ENCODE peak calls at places on chromosomes 7 and 10, in six cellular contexts. K is DND-41, B is bronchial epithelial cell, A is breast epithelium, N is tibial artery, W is brain microvascular endothelial cell. Y is an unnamed sample.

GRCh38 chr10:78330884-78331283 is 297.2 kb downstream of the RPS24 start:
- DNase-seq in K (no peak), B (no peak), A (no peak), N (no peak), W (no peak), Y (no peak)

GRCh38 chr10:56449770-56450169 is 88.7 kb upstream of the ZWINT start:
- DNase-seq in K (no peak), B (peak; percentile 10), A (no peak), N (no peak), W (no peak), Y (peak; percentile 13)

GRCh38 chr7:126574838-126575250 is 677.9 kb downstream of the GRM8 start:
- DNase-seq in K (no peak), B (peak; percentile 93), A (no peak), N (no peak), W (peak; percentile 69), Y (peak; percentile 94)

GRCh38 chr10:131402771-131403723 is 91.5 kb upstream of the TCERG1L start:
- DNase-seq in K (no peak), B (no peak), A (no peak), N (no peak), W (no peak), Y (no peak)

GRCh38 chr10:63128443-63128842 is 4.7 kb upstream of the NRBF2 start:
- DNase-seq in K (no peak), B (no peak), A (no peak), N (no peak), W (no peak), Y (no peak)

GRCh38 chr10:13095094-13095493 is 4.9 kb upstream of the OPTN start:
- DNase-seq in K (no peak), B (no peak), A (no peak), N (no peak), W (peak; percentile 12), Y (no peak)

GRCh38 chr10:28906934-28907333 is 229.6 kb downstream of the BAMBI start:
- DNase-seq in K (no peak), B (no peak), A (no peak), N (no peak), W (peak; percentile 71), Y (no peak)

GRCh38 chr7:112248598-112248997 is 42.1 kb downstream of the ZNF277 start:
- DNase-seq in K (no peak), B (no peak), A (no peak), N (no peak), W (no peak), Y (no peak)

GRCh38 chr7:101720324-101720723 is 91.2 kb upstream of the MYL10 start:
- DNase-seq in K (peak; percentile 59), B (no peak), A (no peak), N (no peak), W (no peak), Y (no peak)

GRCh38 chr10:78416031-78416800 is 382.6 kb downstream of the RPS24 start:
- DNase-seq in K (no peak), B (peak; percentile 38), A (no peak), N (no peak), W (peak; percentile 3), Y (peak; percentile 13)

GRCh38 chr7:124155400-124156022 is 122.6 kb upstream of the TMEM229A start:
- DNase-seq in K (no peak), B (peak; percentile 38), A (no peak), N (no peak), W (no peak), Y (peak; percentile 36)

GRCh38 chr10:46530249-46531186 is 25.9 kb downstream of the GPRIN2 start:
- DNase-seq in K (no peak), B (no peak), A (no peak), N (no peak), W (peak; percentile 98), Y (no peak)

GRCh38 chr7:155318245-155318644 is 20.6 kb downstream of the INSIG1 start:
- DNase-seq in K (no peak), B (no peak), A (no peak), N (no peak), W (no peak), Y (no peak)

GRCh38 chr7:92833024-92833765 is 3.2 kb downstream of the CDK6 start:
- DNase-seq in K (peak; percentile 86), B (peak; percentile 68), A (peak; percentile 77), N (peak; percentile 80), W (peak; percentile 60), Y (peak; percentile 91)

GRCh38 chr10:4355346-4355745 is 470.7 kb upstream of the AKR1E2 start:
- DNase-seq in K (no peak), B (peak; percentile 59), A (no peak), N (no peak), W (no peak), Y (peak; percentile 25)

GRCh38 chr10:119303886-119304285 is 96.5 kb downstream of the GRK5 start:
- DNase-seq in K (no peak), B (peak; percentile 94), A (no peak), N (no peak), W (no peak), Y (peak; percentile 91)

GRCh38 chr10:31961675-31962074 is 33.0 kb upstream of the ARHGAP12 start:
- DNase-seq in K (peak; percentile 10), B (peak; percentile 93), A (no peak), N (no peak), W (peak; percentile 41), Y (peak; percentile 93)

GRCh38 chr10:113108180-113108835 is 158.3 kb downstream of the TCF7L2 start:
- DNase-seq in K (peak; percentile 24), B (no peak), A (no peak), N (no peak), W (no peak), Y (peak; percentile 17)

GRCh38 chr10:26556756-26557640 is 118.9 kb downstream of the APBB1IP start:
- DNase-seq in K (peak; percentile 45), B (peak; percentile 42), A (no peak), N (no peak), W (peak; percentile 40), Y (peak; percentile 52)

GRCh38 chr7:139588632-139589031 is 65.1 kb downstream of the CLEC2L start:
- DNase-seq in K (no peak), B (no peak), A (no peak), N (no peak), W (peak; percentile 65), Y (no peak)

GRCh38 chr7:2613926-2614613 is 17.7 kb upstream of the TTYH3 start:
- DNase-seq in K (no peak), B (no peak), A (peak; percentile 74), N (peak; percentile 87), W (no peak), Y (no peak)

GRCh38 chr10:84204122-84204521 is 9.8 kb downstream of the CDHR1 start:
- DNase-seq in K (no peak), B (peak; percentile 19), A (no peak), N (no peak), W (no peak), Y (peak; percentile 46)

GRCh38 chr10:70267161-70267933 is 16.5 kb downstream of the NPFFR1 start:
- DNase-seq in K (no peak), B (peak; percentile 97), A (peak; percentile 22), N (peak; percentile 53), W (peak; percentile 85), Y (peak; percentile 97)
- TF ChIP-seq CTCF in K (peak; percentile 46), B (no peak), A (no peak), N (no peak), W (peak; percentile 54), Y (no peak)

GRCh38 chr7:150716368-150716767 is at the start of gene GIMAP1:
- DNase-seq in K (peak; percentile 85), B (no peak), A (no peak), N (peak; percentile 56), W (no peak), Y (no peak)
- H3K4me3 ChIP-seq in K (peak within 1 kb of the TSS; percentile 45), B (no peak within 1 kb of the TSS), A (peak within 1 kb of the TSS; percentile 46), N (peak within 1 kb of the TSS; percentile 45), W (no peak within 1 kb of the TSS), Y (no peak within 1 kb of the TSS)

DNA sequence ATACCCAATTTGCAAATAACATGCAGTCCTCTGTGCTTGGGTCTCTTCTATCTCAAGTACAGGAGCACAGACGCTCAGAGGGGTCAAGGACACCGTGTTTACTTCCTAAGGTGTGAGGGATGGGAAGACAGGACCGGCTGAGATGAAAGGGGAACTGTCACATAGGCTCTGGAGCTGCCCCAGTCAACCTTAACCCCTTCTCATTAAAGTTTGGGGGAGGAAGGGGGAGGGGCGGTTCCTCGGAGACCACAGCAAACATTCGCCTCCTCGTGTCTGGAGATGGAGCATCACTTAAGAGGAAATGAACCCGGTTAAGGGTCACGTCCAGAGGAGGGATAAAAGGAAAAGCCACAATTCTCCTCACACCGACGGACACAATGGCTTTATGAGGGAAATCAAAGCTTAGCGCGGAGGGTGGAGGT is 1.1 kb downstream of the SH3PXD2A start:
- DNase-seq in K (peak; percentile 11), B (no peak), A (no peak), N (no peak), W (no peak), Y (no peak)
- TF ChIP-seq CTCF in K (no peak), B (no peak), A (no peak), N (no peak), W (peak; percentile 25), Y (no peak)

DNA sequence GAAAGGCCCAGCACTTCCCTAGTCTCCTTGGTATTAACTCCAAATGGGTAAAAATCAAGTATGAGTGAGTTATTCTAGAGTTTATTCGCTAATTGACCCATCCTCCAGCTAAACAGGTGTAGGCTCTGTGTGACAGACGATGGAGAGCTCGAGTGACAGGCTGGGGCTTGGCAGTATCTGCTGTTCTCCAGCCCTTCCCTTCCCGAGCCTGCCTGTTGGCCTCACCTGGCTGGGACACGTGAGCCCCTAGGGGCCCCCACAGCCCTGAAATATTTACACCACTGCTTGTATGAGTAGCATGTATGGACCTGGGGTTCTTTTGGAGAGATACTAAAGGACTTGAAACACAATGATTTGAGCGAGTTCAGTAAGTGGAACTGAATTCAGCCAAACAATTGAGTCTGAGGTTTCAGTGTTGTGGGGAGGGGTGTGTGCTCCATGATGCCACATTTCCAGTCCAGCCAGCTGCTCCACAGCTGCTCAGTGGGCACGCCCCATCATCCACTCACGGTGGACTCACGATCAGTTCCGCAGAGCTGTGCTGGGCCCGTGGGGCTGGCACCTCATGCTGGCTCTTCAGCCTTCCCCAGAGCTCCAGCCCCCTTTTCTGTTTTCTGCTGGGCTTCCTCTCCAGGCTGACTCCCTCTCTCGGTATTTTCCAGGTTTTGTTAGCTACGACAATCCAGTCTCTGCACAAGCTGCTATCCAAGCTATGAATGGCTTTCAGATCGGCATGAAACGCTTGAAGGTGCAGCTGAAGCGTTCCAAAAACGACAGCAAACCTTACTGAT is 283.0 kb downstream of the USP6NL start:
- DNase-seq in K (no peak), B (peak; percentile 15), A (no peak), N (no peak), W (no peak), Y (peak; percentile 62)
- H3K4me3 ChIP-seq in K (no peak overlapping the region), B (no peak overlapping the region), A (no peak overlapping the region), N (peak overlapping the region; percentile 15), W (no peak overlapping the region), Y (peak overlapping the region; percentile 0)

GRCh38 chr10:789831-790701 is 100.6 kb upstream of the DIP2C start:
- DNase-seq in K (no peak), B (no peak), A (no peak), N (no peak), W (no peak), Y (no peak)

GRCh38 chr10:786666-787512 is 97.4 kb upstream of the DIP2C start:
- DNase-seq in K (peak; percentile 2), B (no peak), A (no peak), N (no peak), W (no peak), Y (no peak)

GRCh38 chr10:787933-788651 is 98.6 kb upstream of the DIP2C start:
- DNase-seq in K (peak; percentile 3), B (no peak), A (no peak), N (no peak), W (peak; percentile 53), Y (no peak)

GRCh38 chr10:790821-791551 is 101.5 kb upstream of the DIP2C start:
- DNase-seq in K (no peak), B (no peak), A (no peak), N (no peak), W (no peak), Y (no peak)

GRCh38 chr10:788796-789748 is 99.6 kb upstream of the DIP2C start:
- DNase-seq in K (peak; percentile 3), B (peak; percentile 36), A (peak; percentile 77), N (peak; percentile 66), W (peak; percentile 74), Y (peak; percentile 59)
- TF ChIP-seq CTCF in K (peak; percentile 12), B (peak; percentile 63), A (peak; percentile 11), N (peak; percentile 72), W (peak; percentile 86), Y (peak; percentile 67)

Y was measured in epithelial cell of esophagus.